ENCODE peak calls at places on chromosomes 7 and 10, in four cellular contexts. One of them, this sample, is unnamed.

GRCh38 chr7:103990991-103991390 is 1.5 kb upstream of the RELN start:
- DNase-seq in activated T-cell treated with anti-CD3 and anti-CD28 coated beads, Interleukin-2, amount 50 U/mL, for 72 hours: no peak
- DNase-seq in astrocyte: no peak
- DNase-seq in caudate nucleus: no peak
- DNase-seq in this sample: no peak

GRCh38 chr10:33509231-33509871 is 174.9 kb upstream of the NRP1 start:
- DNase-seq in astrocyte: peak
- DNase-seq in caudate nucleus: no peak
- DNase-seq in activated T-cell treated with anti-CD3 and anti-CD28 coated beads, Interleukin-2, amount 50 U/mL, for 72 hours: peak
- DNase-seq in this sample: peak

GRCh38 chr10:24928163-24928562 is 24.2 kb downstream of the PRTFDC1 start:
- DNase-seq in caudate nucleus: no peak
- DNase-seq in activated T-cell treated with anti-CD3 and anti-CD28 coated beads, Interleukin-2, amount 50 U/mL, for 72 hours: no peak
- DNase-seq in astrocyte: no peak
- DNase-seq in this sample: no peak

GRCh38 chr7:150489812-150490211 is 24.9 kb upstream of the GIMAP7 start:
- DNase-seq in activated T-cell treated with anti-CD3 and anti-CD28 coated beads, Interleukin-2, amount 50 U/mL, for 72 hours: no peak
- DNase-seq in astrocyte: no peak
- DNase-seq in caudate nucleus: no peak
- DNase-seq in this sample: no peak

GRCh38 chr10:14545827-14546226 is 215.1 kb upstream of the FRMD4A start:
- DNase-seq in astrocyte: peak
- DNase-seq in activated T-cell treated with anti-CD3 and anti-CD28 coated beads, Interleukin-2, amount 50 U/mL, for 72 hours: no peak
- DNase-seq in caudate nucleus: no peak
- DNase-seq in this sample: peak

GRCh38 chr10:114674321-114674720 is 16.2 kb upstream of the ABLIM1 start:
- DNase-seq in caudate nucleus: no peak
- DNase-seq in astrocyte: no peak
- DNase-seq in activated T-cell treated with anti-CD3 and anti-CD28 coated beads, Interleukin-2, amount 50 U/mL, for 72 hours: no peak
- DNase-seq in this sample: no peak

GRCh38 chr7:138244606-138245005 is 168.3 kb downstream of the AKR1D1 start:
- DNase-seq in activated T-cell treated with anti-CD3 and anti-CD28 coated beads, Interleukin-2, amount 50 U/mL, for 72 hours: no peak
- DNase-seq in astrocyte: no peak
- DNase-seq in caudate nucleus: no peak
- DNase-seq in this sample: no peak

GRCh38 chr7:141785711-141786552 is 4.1 kb upstream of the TAS2R5 start:
- DNase-seq in activated T-cell treated with anti-CD3 and anti-CD28 coated beads, Interleukin-2, amount 50 U/mL, for 72 hours: peak
- DNase-seq in astrocyte: peak
- DNase-seq in caudate nucleus: peak
- DNase-seq in this sample: peak

GRCh38 chr10:88478256-88478655 is 104.9 kb downstream of the RNLS start:
- DNase-seq in astrocyte: no peak
- DNase-seq in caudate nucleus: no peak
- DNase-seq in activated T-cell treated with anti-CD3 and anti-CD28 coated beads, Interleukin-2, amount 50 U/mL, for 72 hours: no peak
- DNase-seq in this sample: peak

GRCh38 chr10:17157024-17157423 is 27.4 kb upstream of the CUBN start:
- DNase-seq in astrocyte: no peak
- DNase-seq in caudate nucleus: no peak
- DNase-seq in activated T-cell treated with anti-CD3 and anti-CD28 coated beads, Interleukin-2, amount 50 U/mL, for 72 hours: no peak
- DNase-seq in this sample: no peak

GRCh38 chr10:66772511-66772910 is 153.3 kb upstream of the LRRTM3 start:
- DNase-seq in activated T-cell treated with anti-CD3 and anti-CD28 coated beads, Interleukin-2, amount 50 U/mL, for 72 hours: no peak
- DNase-seq in caudate nucleus: no peak
- DNase-seq in astrocyte: no peak
- DNase-seq in this sample: peak

GRCh38 chr10:21364196-21365114 is 161.0 kb downstream of the SKIDA1 start:
- DNase-seq in caudate nucleus: no peak
- DNase-seq in astrocyte: peak
- DNase-seq in activated T-cell treated with anti-CD3 and anti-CD28 coated beads, Interleukin-2, amount 50 U/mL, for 72 hours: no peak
- DNase-seq in this sample: peak

GRCh38 chr7:93575555-93576397 is 1.3 kb upstream of the CALCR start:
- DNase-seq in caudate nucleus: no peak
- DNase-seq in activated T-cell treated with anti-CD3 and anti-CD28 coated beads, Interleukin-2, amount 50 U/mL, for 72 hours: no peak
- DNase-seq in astrocyte: no peak
- DNase-seq in this sample: peak

GRCh38 chr10:62760401-62760800 is 44.1 kb upstream of the ADO start:
- DNase-seq in activated T-cell treated with anti-CD3 and anti-CD28 coated beads, Interleukin-2, amount 50 U/mL, for 72 hours: no peak
- DNase-seq in caudate nucleus: no peak
- DNase-seq in astrocyte: no peak
- DNase-seq in this sample: no peak

GRCh38 chr10:25505466-25505865 is 330.7 kb downstream of the GPR158 start:
- DNase-seq in activated T-cell treated with anti-CD3 and anti-CD28 coated beads, Interleukin-2, amount 50 U/mL, for 72 hours: no peak
- DNase-seq in caudate nucleus: no peak
- DNase-seq in astrocyte: no peak
- DNase-seq in this sample: no peak

GRCh38 chr7:2402687-2403013 is 761 bp upstream of the CHST12 start:
- DNase-seq in activated T-cell treated with anti-CD3 and anti-CD28 coated beads, Interleukin-2, amount 50 U/mL, for 72 hours: no peak
- DNase-seq in astrocyte: no peak
- DNase-seq in caudate nucleus: no peak
- DNase-seq in this sample: no peak

GRCh38 chr7:142880886-142881505 is 4.5 kb downstream of the TRPV6 start:
- DNase-seq in caudate nucleus: no peak
- DNase-seq in astrocyte: no peak
- DNase-seq in activated T-cell treated with anti-CD3 and anti-CD28 coated beads, Interleukin-2, amount 50 U/mL, for 72 hours: peak
- DNase-seq in this sample: peak

GRCh38 chr7:87624628-87625027 is 3.6 kb upstream of the RUNDC3B start:
- DNase-seq in caudate nucleus: no peak
- DNase-seq in astrocyte: no peak
- DNase-seq in activated T-cell treated with anti-CD3 and anti-CD28 coated beads, Interleukin-2, amount 50 U/mL, for 72 hours: no peak
- DNase-seq in this sample: no peak

GRCh38 chr7:114590298-114590697 is 175.7 kb downstream of the FOXP2 start:
- DNase-seq in caudate nucleus: no peak
- DNase-seq in astrocyte: no peak
- DNase-seq in activated T-cell treated with anti-CD3 and anti-CD28 coated beads, Interleukin-2, amount 50 U/mL, for 72 hours: no peak
- DNase-seq in this sample: no peak

GRCh38 chr10:48698971-48699627 is 14.4 kb downstream of the WDFY4 start:
- DNase-seq in activated T-cell treated with anti-CD3 and anti-CD28 coated beads, Interleukin-2, amount 50 U/mL, for 72 hours: no peak
- DNase-seq in caudate nucleus: no peak
- DNase-seq in astrocyte: no peak
- DNase-seq in this sample: no peak

GRCh38 chr10:133157662-133158436 is 2.2 kb upstream of the KNDC1 start:
- DNase-seq in activated T-cell treated with anti-CD3 and anti-CD28 coated beads, Interleukin-2, amount 50 U/mL, for 72 hours: no peak
- DNase-seq in astrocyte: no peak
- DNase-seq in caudate nucleus: no peak
- DNase-seq in this sample: no peak

GRCh38 chr10:88293073-88293472 is 290.0 kb downstream of the RNLS start:
- DNase-seq in activated T-cell treated with anti-CD3 and anti-CD28 coated beads, Interleukin-2, amount 50 U/mL, for 72 hours: no peak
- DNase-seq in caudate nucleus: no peak
- DNase-seq in astrocyte: peak
- DNase-seq in this sample: peak

GRCh38 chr7:130903358-130903974 is 169.5 kb upstream of the KLF14 start:
- DNase-seq in activated T-cell treated with anti-CD3 and anti-CD28 coated beads, Interleukin-2, amount 50 U/mL, for 72 hours: no peak
- DNase-seq in astrocyte: peak
- DNase-seq in caudate nucleus: no peak
- DNase-seq in this sample: peak

GRCh38 chr7:2518737-2519118 is 846 bp upstream of the LFNG start:
- DNase-seq in caudate nucleus: no peak
- DNase-seq in astrocyte: no peak
- DNase-seq in activated T-cell treated with anti-CD3 and anti-CD28 coated beads, Interleukin-2, amount 50 U/mL, for 72 hours: no peak
- DNase-seq in this sample: no peak

GRCh38 chr7:157493776-157494175 is 157.0 kb downstream of the DNAJB6 start:
- DNase-seq in activated T-cell treated with anti-CD3 and anti-CD28 coated beads, Interleukin-2, amount 50 U/mL, for 72 hours: no peak
- DNase-seq in caudate nucleus: no peak
- DNase-seq in astrocyte: no peak
- DNase-seq in this sample: no peak

GRCh38 chr7:93219877-93220276 is 6.4 kb downstream of the HEPACAM2 start:
- DNase-seq in astrocyte: no peak
- DNase-seq in caudate nucleus: no peak
- DNase-seq in activated T-cell treated with anti-CD3 and anti-CD28 coated beads, Interleukin-2, amount 50 U/mL, for 72 hours: no peak
- DNase-seq in this sample: no peak

GRCh38 chr10:110411047-110411410 is 86.7 kb upstream of the DUSP5 start:
- DNase-seq in activated T-cell treated with anti-CD3 and anti-CD28 coated beads, Interleukin-2, amount 50 U/mL, for 72 hours: no peak
- DNase-seq in astrocyte: peak
- DNase-seq in caudate nucleus: no peak
- DNase-seq in this sample: peak

GRCh38 chr7:46859963-46860475 is 721.9 kb downstream of the TNS3 start:
- DNase-seq in caudate nucleus: no peak
- DNase-seq in activated T-cell treated with anti-CD3 and anti-CD28 coated beads, Interleukin-2, amount 50 U/mL, for 72 hours: no peak
- DNase-seq in astrocyte: peak
- DNase-seq in this sample: peak

GRCh38 chr10:637221-637620 is 52.2 kb downstream of the DIP2C start:
- DNase-seq in astrocyte: no peak
- DNase-seq in activated T-cell treated with anti-CD3 and anti-CD28 coated beads, Interleukin-2, amount 50 U/mL, for 72 hours: no peak
- DNase-seq in caudate nucleus: no peak
- DNase-seq in this sample: no peak

GRCh38 chr7:90298145-90299038 is 22.7 kb downstream of the FAM237B start:
- DNase-seq in caudate nucleus: no peak
- DNase-seq in astrocyte: peak
- DNase-seq in activated T-cell treated with anti-CD3 and anti-CD28 coated beads, Interleukin-2, amount 50 U/mL, for 72 hours: no peak
- DNase-seq in this sample: peak

GRCh38 chr10:60434418-60435046 is 44.9 kb upstream of the ANK3 start:
- DNase-seq in activated T-cell treated with anti-CD3 and anti-CD28 coated beads, Interleukin-2, amount 50 U/mL, for 72 hours: no peak
- DNase-seq in caudate nucleus: no peak
- DNase-seq in astrocyte: no peak
- DNase-seq in this sample: peak

GRCh38 chr7:10724449-10724848 is 249.2 kb upstream of the PHF14 start:
- DNase-seq in activated T-cell treated with anti-CD3 and anti-CD28 coated beads, Interleukin-2, amount 50 U/mL, for 72 hours: no peak
- DNase-seq in astrocyte: no peak
- DNase-seq in caudate nucleus: no peak
- DNase-seq in this sample: no peak

GRCh38 chr10:86642499-86642898 is 11.8 kb upstream of the OPN4 start:
- DNase-seq in activated T-cell treated with anti-CD3 and anti-CD28 coated beads, Interleukin-2, amount 50 U/mL, for 72 hours: no peak
- DNase-seq in caudate nucleus: no peak
- DNase-seq in astrocyte: peak
- DNase-seq in this sample: peak

This sample was measured in EH.